ENCODE peak calls at places on chromosomes 2 and 18, in nine cellular contexts. One of them, this sample, is unnamed.

GRCh38 chr18:36942264-36942663 is 113.3 kb downstream of the KIAA1328 start:
- DNase-seq in sigmoid colon: no peak
- DNase-seq in mesothelial cell of epicardium: no peak
- DNase-seq in GM23338: peak; percentile 66
- DNase-seq in endothelial cell: peak; percentile 20
- DNase-seq in GM13977: peak; percentile 59
- DNase-seq in left ventricle myocardium inferior: no peak
- DNase-seq in RWPE2: no peak
- DNase-seq in IMR-90: peak; percentile 53
- DNase-seq in this sample: no peak

GRCh38 chr18:10139783-10140410 is 226.1 kb downstream of the VAPA start:
- DNase-seq in GM23338: no peak
- DNase-seq in sigmoid colon: no peak
- DNase-seq in RWPE2: no peak
- DNase-seq in GM13977: no peak
- DNase-seq in mesothelial cell of epicardium: no peak
- DNase-seq in endothelial cell: no peak
- DNase-seq in IMR-90: peak; percentile 78
- DNase-seq in left ventricle myocardium inferior: no peak
- DNase-seq in this sample: no peak

GRCh38 chr2:96267159-96267971 is 1.3 kb downstream of the CIAO1 start:
- DNase-seq in GM23338: peak; percentile 72
- DNase-seq in endothelial cell: peak; percentile 34
- DNase-seq in mesothelial cell of epicardium: no peak
- DNase-seq in IMR-90: peak; percentile 37
- DNase-seq in sigmoid colon: no peak
- DNase-seq in RWPE2: no peak
- DNase-seq in GM13977: peak; percentile 53
- DNase-seq in left ventricle myocardium inferior: no peak
- DNase-seq in this sample: no peak

GRCh38 chr2:172571245-172571644 is 15.4 kb downstream of the PDK1 start:
- DNase-seq in GM23338: no peak
- DNase-seq in IMR-90: no peak
- DNase-seq in mesothelial cell of epicardium: no peak
- DNase-seq in GM13977: no peak
- DNase-seq in RWPE2: no peak
- DNase-seq in left ventricle myocardium inferior: no peak
- DNase-seq in sigmoid colon: no peak
- DNase-seq in endothelial cell: no peak
- DNase-seq in this sample: no peak

GRCh38 chr2:128324008-128324896 is 5.6 kb upstream of the HS6ST1 start:
- DNase-seq in IMR-90: no peak
- DNase-seq in GM23338: no peak
- DNase-seq in left ventricle myocardium inferior: no peak
- DNase-seq in sigmoid colon: peak; percentile 56
- DNase-seq in mesothelial cell of epicardium: no peak
- DNase-seq in RWPE2: no peak
- DNase-seq in GM13977: no peak
- DNase-seq in endothelial cell: no peak
- DNase-seq in this sample: peak; percentile 81

GRCh38 chr18:63237486-63237885 is 82.1 kb downstream of the BCL2 start:
- DNase-seq in endothelial cell: no peak
- DNase-seq in mesothelial cell of epicardium: no peak
- DNase-seq in IMR-90: no peak
- DNase-seq in GM23338: peak; percentile 4
- DNase-seq in sigmoid colon: no peak
- DNase-seq in GM13977: no peak
- DNase-seq in RWPE2: no peak
- DNase-seq in left ventricle myocardium inferior: no peak
- DNase-seq in this sample: no peak

GRCh38 chr18:77360315-77361186 is 110.9 kb downstream of the GALR1 start:
- DNase-seq in mesothelial cell of epicardium: no peak
- DNase-seq in RWPE2: no peak
- DNase-seq in GM13977: no peak
- DNase-seq in left ventricle myocardium inferior: no peak
- DNase-seq in IMR-90: no peak
- DNase-seq in GM23338: peak; percentile 51
- DNase-seq in endothelial cell: no peak
- DNase-seq in sigmoid colon: no peak
- DNase-seq in this sample: no peak

GRCh38 chr18:6874316-6874715 is 144.8 kb downstream of the ARHGAP28 start:
- DNase-seq in sigmoid colon: no peak
- DNase-seq in left ventricle myocardium inferior: no peak
- DNase-seq in mesothelial cell of epicardium: no peak
- DNase-seq in RWPE2: no peak
- DNase-seq in GM23338: no peak
- DNase-seq in GM13977: no peak
- DNase-seq in endothelial cell: no peak
- DNase-seq in IMR-90: peak; percentile 13
- DNase-seq in this sample: no peak

GRCh38 chr2:12127639-12128038 is 381.2 kb downstream of the LPIN1 start:
- DNase-seq in IMR-90: no peak
- DNase-seq in RWPE2: no peak
- DNase-seq in GM23338: no peak
- DNase-seq in left ventricle myocardium inferior: no peak
- DNase-seq in sigmoid colon: no peak
- DNase-seq in GM13977: no peak
- DNase-seq in mesothelial cell of epicardium: no peak
- DNase-seq in endothelial cell: no peak
- DNase-seq in this sample: no peak

GRCh38 chr2:213187833-213188532 is 36.6 kb upstream of the IKZF2 start:
- DNase-seq in sigmoid colon: no peak
- DNase-seq in GM23338: peak; percentile 96
- DNase-seq in endothelial cell: peak; percentile 28
- DNase-seq in RWPE2: no peak
- DNase-seq in GM13977: no peak
- DNase-seq in left ventricle myocardium inferior: no peak
- DNase-seq in mesothelial cell of epicardium: peak; percentile 38
- DNase-seq in IMR-90: peak; percentile 60
- DNase-seq in this sample: no peak

GRCh38 chr2:130393318-130393910 is 37.6 kb downstream of the PTPN18 start:
- DNase-seq in sigmoid colon: no peak
- DNase-seq in GM23338: no peak
- DNase-seq in endothelial cell: no peak
- DNase-seq in left ventricle myocardium inferior: no peak
- DNase-seq in RWPE2: no peak
- DNase-seq in GM13977: no peak
- DNase-seq in mesothelial cell of epicardium: no peak
- DNase-seq in IMR-90: peak; percentile 54
- DNase-seq in this sample: no peak

GRCh38 chr2:134934641-134935040 is 16.0 kb downstream of the CCNT2 start:
- DNase-seq in GM13977: no peak
- DNase-seq in left ventricle myocardium inferior: no peak
- DNase-seq in mesothelial cell of epicardium: no peak
- DNase-seq in RWPE2: no peak
- DNase-seq in IMR-90: no peak
- DNase-seq in endothelial cell: no peak
- DNase-seq in GM23338: no peak
- DNase-seq in sigmoid colon: no peak
- DNase-seq in this sample: no peak

GRCh38 chr2:161425966-161426365 is 9.9 kb downstream of the TBR1 start:
- DNase-seq in RWPE2: no peak
- DNase-seq in IMR-90: no peak
- DNase-seq in mesothelial cell of epicardium: no peak
- DNase-seq in GM13977: no peak
- DNase-seq in sigmoid colon: no peak
- DNase-seq in left ventricle myocardium inferior: no peak
- DNase-seq in endothelial cell: no peak
- DNase-seq in GM23338: no peak
- DNase-seq in this sample: no peak

GRCh38 chr2:64999754-65000153 is 10.6 kb downstream of the SLC1A4 start:
- DNase-seq in IMR-90: no peak
- DNase-seq in GM13977: no peak
- DNase-seq in RWPE2: no peak
- DNase-seq in GM23338: no peak
- DNase-seq in sigmoid colon: no peak
- DNase-seq in mesothelial cell of epicardium: no peak
- DNase-seq in endothelial cell: no peak
- DNase-seq in left ventricle myocardium inferior: no peak
- DNase-seq in this sample: no peak

GRCh38 chr2:127066942-127067341 is 40.0 kb downstream of the BIN1 start:
- DNase-seq in mesothelial cell of epicardium: no peak
- DNase-seq in GM13977: no peak
- DNase-seq in sigmoid colon: peak; percentile 89
- DNase-seq in left ventricle myocardium inferior: peak; percentile 68
- DNase-seq in GM23338: no peak
- DNase-seq in IMR-90: peak; percentile 23
- DNase-seq in RWPE2: no peak
- DNase-seq in endothelial cell: no peak
- DNase-seq in this sample: no peak

GRCh38 chr2:69720404-69720803 is 21.5 kb upstream of the ANXA4 start:
- DNase-seq in sigmoid colon: no peak
- DNase-seq in RWPE2: no peak
- DNase-seq in endothelial cell: peak; percentile 26
- DNase-seq in GM13977: no peak
- DNase-seq in GM23338: no peak
- DNase-seq in IMR-90: peak; percentile 18
- DNase-seq in mesothelial cell of epicardium: no peak
- DNase-seq in left ventricle myocardium inferior: no peak
- DNase-seq in this sample: no peak

GRCh38 chr2:241257419-241258032 is 57.9 kb downstream of the HDLBP start:
- DNase-seq in RWPE2: no peak
- DNase-seq in sigmoid colon: no peak
- DNase-seq in IMR-90: no peak
- DNase-seq in GM23338: no peak
- DNase-seq in endothelial cell: no peak
- DNase-seq in left ventricle myocardium inferior: no peak
- DNase-seq in mesothelial cell of epicardium: no peak
- DNase-seq in GM13977: no peak
- DNase-seq in this sample: no peak
- TF ChIP-seq CTCF in RWPE2: no peak
- TF ChIP-seq CTCF in sigmoid colon: no peak
- TF ChIP-seq CTCF in IMR-90: peak; percentile 24
- TF ChIP-seq CTCF in GM23338: no peak
- TF ChIP-seq CTCF in endothelial cell: no peak
- TF ChIP-seq CTCF in left ventricle myocardium inferior: no peak
- TF ChIP-seq CTCF in mesothelial cell of epicardium: no peak
- TF ChIP-seq CTCF in GM13977: no peak
- TF ChIP-seq CTCF in this sample: peak; percentile 55

GRCh38 chr2:141554810-141555209 is 576.0 kb downstream of the LRP1B start:
- DNase-seq in endothelial cell: peak; percentile 25
- DNase-seq in left ventricle myocardium inferior: no peak
- DNase-seq in IMR-90: peak; percentile 55
- DNase-seq in RWPE2: no peak
- DNase-seq in GM23338: peak; percentile 68
- DNase-seq in mesothelial cell of epicardium: no peak
- DNase-seq in GM13977: peak; percentile 17
- DNase-seq in sigmoid colon: no peak
- DNase-seq in this sample: no peak
- TF ChIP-seq CTCF in endothelial cell: no peak
- TF ChIP-seq CTCF in left ventricle myocardium inferior: peak; percentile 69
- TF ChIP-seq CTCF in IMR-90: peak; percentile 67
- TF ChIP-seq CTCF in RWPE2: peak; percentile 66
- TF ChIP-seq CTCF in GM23338: peak; percentile 86
- TF ChIP-seq CTCF in mesothelial cell of epicardium: no peak
- TF ChIP-seq CTCF in GM13977: peak; percentile 79
- TF ChIP-seq CTCF in sigmoid colon: no peak
- TF ChIP-seq CTCF in this sample: peak; percentile 80

GRCh38 chr2:129331638-129332037 is 647.8 kb upstream of the RAB6C start:
- DNase-seq in endothelial cell: no peak
- DNase-seq in sigmoid colon: no peak
- DNase-seq in IMR-90: no peak
- DNase-seq in GM23338: peak; percentile 55
- DNase-seq in mesothelial cell of epicardium: no peak
- DNase-seq in GM13977: no peak
- DNase-seq in left ventricle myocardium inferior: no peak
- DNase-seq in RWPE2: no peak
- DNase-seq in this sample: no peak
- TF ChIP-seq CTCF in endothelial cell: no peak
- TF ChIP-seq CTCF in sigmoid colon: no peak
- TF ChIP-seq CTCF in IMR-90: no peak
- TF ChIP-seq CTCF in GM23338: peak; percentile 67
- TF ChIP-seq CTCF in mesothelial cell of epicardium: no peak
- TF ChIP-seq CTCF in GM13977: no peak
- TF ChIP-seq CTCF in left ventricle myocardium inferior: no peak
- TF ChIP-seq CTCF in RWPE2: no peak
- TF ChIP-seq CTCF in this sample: no peak

GRCh38 chr18:24402209-24402785 is 4.7 kb upstream of the OSBPL1A start:
- DNase-seq in IMR-90: no peak
- DNase-seq in sigmoid colon: no peak
- DNase-seq in RWPE2: no peak
- DNase-seq in endothelial cell: peak; percentile 44
- DNase-seq in left ventricle myocardium inferior: no peak
- DNase-seq in GM23338: peak; percentile 70
- DNase-seq in GM13977: no peak
- DNase-seq in mesothelial cell of epicardium: no peak
- DNase-seq in this sample: no peak
- TF ChIP-seq CTCF in IMR-90: peak; percentile 12
- TF ChIP-seq CTCF in sigmoid colon: no peak
- TF ChIP-seq CTCF in RWPE2: peak; percentile 10
- TF ChIP-seq CTCF in endothelial cell: peak; percentile 47
- TF ChIP-seq CTCF in left ventricle myocardium inferior: peak; percentile 40
- TF ChIP-seq CTCF in GM23338: peak; percentile 85
- TF ChIP-seq CTCF in GM13977: peak; percentile 34
- TF ChIP-seq CTCF in mesothelial cell of epicardium: no peak
- TF ChIP-seq CTCF in this sample: peak; percentile 36

GRCh38 chr2:240916571-240917008 is 10.5 kb downstream of the CROCC2 start:
- DNase-seq in RWPE2: peak; percentile 39
- DNase-seq in GM23338: peak; percentile 74
- DNase-seq in GM13977: no peak
- DNase-seq in sigmoid colon: peak; percentile 72
- DNase-seq in IMR-90: peak; percentile 84
- DNase-seq in mesothelial cell of epicardium: peak; percentile 66
- DNase-seq in endothelial cell: no peak
- DNase-seq in left ventricle myocardium inferior: peak; percentile 68
- DNase-seq in this sample: no peak
- TF ChIP-seq CTCF in RWPE2: no peak
- TF ChIP-seq CTCF in GM23338: no peak
- TF ChIP-seq CTCF in GM13977: no peak
- TF ChIP-seq CTCF in sigmoid colon: no peak
- TF ChIP-seq CTCF in IMR-90: peak; percentile 1
- TF ChIP-seq CTCF in mesothelial cell of epicardium: no peak
- TF ChIP-seq CTCF in endothelial cell: no peak
- TF ChIP-seq CTCF in left ventricle myocardium inferior: no peak
- TF ChIP-seq CTCF in this sample: no peak